ENCODE peak calls at places on chromosomes 7 and 10, in seven cellular contexts. I is AG08395, N is GM06990, O is mammary epithelial cell, U is HFFc6, Q is fibroblast of lung, Y is NCI-H2107. X is an unnamed sample.

GRCh38 chr7:618539-619355 is 99.1 kb upstream of the PDGFA start:
- DNase-seq in I (no peak), N (no peak), O (no peak), U (no peak), Q (no peak), Y (no peak), X (no peak)

GRCh38 chr7:24024689-24025088 is 259.3 kb upstream of the NPY start:
- DNase-seq in I (no peak), N (peak), O (no peak), U (no peak), Q (peak), Y (no peak), X (no peak)

GRCh38 chr7:46811529-46811928 is 770.4 kb downstream of the TNS3 start:
- DNase-seq in I (peak), N (no peak), O (peak), U (peak), Q (peak), Y (no peak), X (no peak)

GRCh38 chr7:121624922-121625321 is 228.8 kb upstream of the FAM3C start:
- DNase-seq in I (peak), N (no peak), O (no peak), U (no peak), Q (peak), Y (no peak), X (no peak)

GRCh38 chr7:158985583-158985982 is 129.2 kb downstream of the DYNC2I1 start:
- DNase-seq in I (no peak), N (no peak), O (no peak), U (no peak), Q (no peak), Y (no peak), X (no peak)

GRCh38 chr10:129656642-129657041 is 189.6 kb downstream of the MGMT start:
- DNase-seq in I (no peak), N (no peak), O (no peak), U (no peak), Q (no peak), Y (no peak), X (no peak)

GRCh38 chr7:36037121-36037662 is 115.9 kb upstream of the EEPD1 start:
- DNase-seq in I (peak), N (no peak), O (peak), U (peak), Q (peak), Y (no peak), X (no peak)

GRCh38 chr10:117175215-117175900 is 21.9 kb upstream of the KCNK18 start:
- DNase-seq in I (no peak), N (peak), O (peak), U (no peak), Q (no peak), Y (no peak), X (peak)

GRCh38 chr7:26705567-26705966 is 158.8 kb downstream of the SKAP2 start:
- DNase-seq in I (peak), N (no peak), O (peak), U (peak), Q (peak), Y (peak), X (no peak)

GRCh38 chr7:131110294-131111080 is 217.2 kb upstream of the MKLN1 start:
- DNase-seq in I (peak), N (no peak), O (peak), U (peak), Q (peak), Y (no peak), X (no peak)

GRCh38 chr10:33876547-33877400 is 542.3 kb upstream of the NRP1 start:
- DNase-seq in I (no peak), N (no peak), O (no peak), U (no peak), Q (no peak), Y (no peak), X (no peak)

GRCh38 chr7:104982773-104983619 is 31.0 kb upstream of the KMT2E start:
- DNase-seq in I (no peak), N (no peak), O (no peak), U (no peak), Q (no peak), Y (no peak), X (no peak)

GRCh38 chr10:76433161-76434005 is 1002.0 kb downstream of the LRMDA start:
- DNase-seq in I (no peak), N (no peak), O (peak), U (no peak), Q (no peak), Y (peak), X (peak)

GRCh38 chr7:36119005-36119711 is 33.9 kb upstream of the EEPD1 start:
- DNase-seq in I (peak), N (no peak), O (peak), U (peak), Q (peak), Y (no peak), X (no peak)

GRCh38 chr10:5814110-5815107 is 1.2 kb upstream of the GDI2 start:
- DNase-seq in I (no peak), N (no peak), O (no peak), U (no peak), Q (peak), Y (no peak), X (no peak)

GRCh38 chr7:120792091-120792860 is 65.7 kb downstream of the TSPAN12 start:
- DNase-seq in I (peak), N (peak), O (peak), U (peak), Q (peak), Y (peak), X (peak)

GRCh38 chr7:34939175-34939574 is 98.1 kb downstream of the DPY19L1 start:
- DNase-seq in I (peak), N (no peak), O (no peak), U (peak), Q (peak), Y (no peak), X (no peak)

GRCh38 chr7:33885290-33886005 is 19.9 kb upstream of the BMPER start:
- DNase-seq in I (no peak), N (no peak), O (no peak), U (no peak), Q (no peak), Y (no peak), X (no peak)

GRCh38 chr10:111921821-111922220 is 261.7 kb downstream of the GPAM start:
- DNase-seq in I (no peak), N (no peak), O (no peak), U (no peak), Q (no peak), Y (no peak), X (no peak)

GRCh38 chr7:95723583-95724180 is 48.7 kb upstream of the DYNC1I1 start:
- DNase-seq in I (peak), N (no peak), O (peak), U (peak), Q (peak), Y (peak), X (no peak)

GRCh38 chr7:51034531-51035264 is 252.0 kb upstream of the GRB10 start:
- DNase-seq in I (peak), N (no peak), O (peak), U (peak), Q (peak), Y (no peak), X (no peak)

GRCh38 chr10:124221356-124222297 is 128.2 kb upstream of the CHST15 start:
- DNase-seq in I (no peak), N (peak), O (peak), U (no peak), Q (peak), Y (no peak), X (no peak)

GRCh38 chr7:12738665-12739064 is 51.2 kb downstream of the ARL4A start:
- DNase-seq in I (no peak), N (no peak), O (no peak), U (no peak), Q (no peak), Y (no peak), X (no peak)

X was measured in lower lobe of right lung.